ENCODE peak calls at places on chromosome X, in four cellular contexts. I is fibroblast of gingiva, F is GDM1, C is colonic mucosa. H is an unnamed sample.

GRCh38 chrX:140157611-140158010 is 192.3 kb upstream of the CXorf66 start:
- DNase-seq in I (peak; percentile 0), F (no peak), C (no peak), H (no peak)

GRCh38 chrX:40483502-40483901 is 97.3 kb upstream of the ATP6AP2 start:
- DNase-seq in I (no peak), F (no peak), C (no peak), H (no peak)

GRCh38 chrX:150544835-150545790 is 23.3 kb upstream of the MTM1 start:
- DNase-seq in I (no peak), F (no peak), C (no peak), H (no peak)

GRCh38 chrX:149003863-149004660 is 501.0 kb downstream of the IDS start:
- DNase-seq in I (no peak), F (no peak), C (no peak), H (no peak)

GRCh38 chrX:108167211-108167872 is 75.8 kb downstream of the ATG4A start:
- DNase-seq in I (no peak), F (no peak), C (no peak), H (peak; percentile 43)

GRCh38 chrX:37420179-37420578 is 71.0 kb downstream of the PRRG1 start:
- DNase-seq in I (peak; percentile 1), F (no peak), C (no peak), H (peak; percentile 20)

GRCh38 chrX:53974529-53974928 is 69.7 kb downstream of the PHF8 start:
- DNase-seq in I (no peak), F (no peak), C (no peak), H (no peak)

GRCh38 chrX:44878780-44879179 is 5.8 kb downstream of the KDM6A start:
- DNase-seq in I (no peak), F (no peak), C (no peak), H (no peak)

GRCh38 chrX:44903842-44904530 is 31.0 kb downstream of the KDM6A start:
- DNase-seq in I (no peak), F (no peak), C (no peak), H (no peak)

GRCh38 chrX:421646-422325 is 35.1 kb upstream of the PPP2R3B start:
- DNase-seq in I (no peak), F (no peak), C (no peak), H (no peak)

GRCh38 chrX:13293700-13294099 is 26.2 kb downstream of the ATXN3L start:
- DNase-seq in I (no peak), F (no peak), C (no peak), H (no peak)

GRCh38 chrX:67724359-67725110 is 180.7 kb downstream of the AR start:
- DNase-seq in I (peak; percentile 3), F (no peak), C (no peak), H (peak; percentile 13)

GRCh38 chrX:46840946-46841740 is 4.3 kb downstream of the RP2 start:
- DNase-seq in I (peak; percentile 50), F (no peak), C (no peak), H (no peak)

GRCh38 chrX:55451125-55451524 is 802 bp upstream of the MAGEH1 start:
- DNase-seq in I (no peak), F (no peak), C (no peak), H (no peak)

GRCh38 chrX:12118134-12118533 is 20.1 kb upstream of the FRMPD4 start:
- DNase-seq in I (no peak), F (no peak), C (no peak), H (peak; percentile 57)

GRCh38 chrX:113512700-113513395 is 672.2 kb upstream of the AMOT start:
- DNase-seq in I (peak; percentile 53), F (no peak), C (no peak), H (peak; percentile 83)

GRCh38 chrX:137771537-137771936 is 205.6 kb downstream of the ZIC3 start:
- DNase-seq in I (no peak), F (no peak), C (no peak), H (no peak)

H was measured in HCEC 1CT.